ENCODE peak calls at places on chromosome 11, in ten cellular contexts. E is BE2C, J is psoas muscle, V is left lung, G is body of pancreas, D is transverse colon, M is heart left ventricle, N is tibial artery, I is IMR-90, C is tibial nerve. Y is an unnamed sample. For H3K9me3, the result is how much of the 10 kb centered on the place peaks cover.

GRCh38 chr11:101126551-101127347 is 2.9 kb downstream of the PGR start:
- DNase-seq in E (no peak), J (peak), V (no peak), G (no peak), D (no peak), M (peak), N (peak), I (no peak), C (peak), Y (peak)

GRCh38 chr11:123363556-123363955 is 66.5 kb upstream of the GRAMD1B start:
- DNase-seq in E (no peak), J (no peak), V (no peak), G (no peak), D (no peak), M (peak), N (no peak), I (no peak), C (no peak), Y (no peak)

GRCh38 chr11:13168281-13168680 is 109.3 kb upstream of the BMAL1 start:
- DNase-seq in E (no peak), J (no peak), V (no peak), G (no peak), D (no peak), M (no peak), N (no peak), I (no peak), C (no peak), Y (no peak)

GRCh38 chr11:26333906-26334305 is 2.0 kb downstream of the ANO3 start:
- DNase-seq in E (no peak), J (no peak), V (no peak), G (no peak), D (no peak), M (no peak), N (no peak), I (no peak), C (no peak), Y (no peak)

GRCh38 chr11:75164318-75164827 is 13.5 kb downstream of the SLCO2B1 start:
- DNase-seq in E (no peak), J (no peak), V (no peak), G (no peak), D (no peak), M (no peak), N (no peak), I (no peak), C (peak), Y (no peak)

GRCh38 chr11:8039530-8040260 is 41.3 kb upstream of the TUB start:
- DNase-seq in E (no peak), J (no peak), V (no peak), G (no peak), D (no peak), M (no peak), N (no peak), I (no peak), C (no peak), Y (no peak)

GRCh38 chr11:30983810-30984441 is 385.6 kb downstream of the DCDC1 start:
- DNase-seq in E (no peak), J (no peak), V (no peak), G (no peak), D (no peak), M (no peak), N (no peak), I (no peak), C (no peak), Y (no peak)

GRCh38 chr11:77159219-77159936 is 31.3 kb downstream of the MYO7A start:
- DNase-seq in E (no peak), J (no peak), V (peak), G (no peak), D (no peak), M (no peak), N (no peak), I (no peak), C (no peak), Y (no peak)

GRCh38 chr11:62601114-62601363 is 626 bp downstream of the MTA2 start:
- DNase-seq in E (no peak), J (peak), V (no peak), G (peak), D (peak), M (peak), N (peak), I (no peak), C (no peak), Y (no peak)

GRCh38 chr11:17351171-17351509 is 460 bp upstream of the NCR3LG1 start:
- DNase-seq in E (no peak), J (no peak), V (no peak), G (no peak), D (no peak), M (no peak), N (no peak), I (no peak), C (no peak), Y (no peak)

GRCh38 chr11:17353228-17354021 is 1.8 kb downstream of the NCR3LG1 start:
- DNase-seq in E (peak), J (peak), V (peak), G (peak), D (peak), M (peak), N (peak), I (peak), C (no peak), Y (peak)

GRCh38 chr11:17352925-17353227 is 1.3 kb downstream of the NCR3LG1 start:
- DNase-seq in E (no peak), J (peak), V (peak), G (peak), D (peak), M (peak), N (no peak), I (peak), C (no peak), Y (peak)

GRCh38 chr11:17350455-17351170 is 987 bp upstream of the NCR3LG1 start:
- DNase-seq in E (no peak), J (no peak), V (no peak), G (no peak), D (no peak), M (no peak), N (no peak), I (no peak), C (no peak), Y (no peak)

DNA sequence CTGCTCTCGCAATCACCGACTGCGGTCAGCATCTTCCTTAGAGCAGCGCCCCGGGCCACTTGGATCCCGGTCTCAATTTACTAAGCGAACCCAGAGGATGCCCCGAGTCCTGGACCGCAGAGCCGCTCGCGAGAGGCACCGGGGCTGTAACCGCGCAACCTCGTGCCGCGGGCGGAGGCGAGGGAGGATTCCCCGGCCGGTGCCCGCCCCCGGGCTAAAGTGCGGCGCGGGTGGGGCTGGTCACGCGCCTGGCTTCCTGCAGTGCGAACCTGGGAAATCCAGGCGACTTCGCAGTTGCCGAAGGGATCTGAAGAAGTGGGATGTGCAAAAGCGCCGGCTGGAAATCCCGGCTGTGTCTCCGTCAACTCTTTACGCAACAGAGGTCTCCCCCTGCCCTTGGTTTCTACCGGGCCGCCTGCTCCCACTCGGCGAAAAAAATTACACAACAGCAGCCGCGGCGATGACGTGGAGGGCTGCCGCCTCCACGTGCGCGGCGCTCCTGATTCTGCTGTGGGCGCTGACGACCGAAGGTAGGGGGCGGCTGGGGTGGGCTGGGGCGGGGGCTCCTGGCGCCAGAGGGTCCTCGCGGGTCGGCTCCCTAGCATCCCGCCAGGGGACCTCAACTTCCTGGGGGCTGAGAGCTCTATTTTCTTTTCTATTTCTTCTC is at the start of gene NCR3LG1:
- DNase-seq in E (peak), J (peak), V (peak), G (peak), D (peak), M (peak), N (peak), I (peak), C (peak), Y (peak)
- TF ChIP-seq CTCF in E (no peak), J (no peak), V (no peak), G (no peak), D (no peak), M (no peak), N (no peak), I (no peak), C (no peak), Y (no peak)

GRCh38 chr11:67033661-67034166 is 10.8 kb downstream of the SYT12 start:
- DNase-seq in E (no peak), J (no peak), V (no peak), G (no peak), D (no peak), M (no peak), N (no peak), I (peak), C (no peak), Y (peak)
- H3K9me3 ChIP-seq in E (under half), J (under half), V (under half), G (under half), D (under half), M (under half), N (under half), I (under half), C (under half), Y (under half)

GRCh38 chr11:109426442-109426841 is 4.5 kb downstream of the C11orf87 start:
- DNase-seq in E (no peak), J (no peak), V (no peak), G (no peak), D (no peak), M (no peak), N (no peak), I (no peak), C (no peak), Y (no peak)
- TF ChIP-seq CTCF in E (peak), J (no peak), V (no peak), G (no peak), D (no peak), M (peak), N (no peak), I (peak), C (no peak), Y (no peak)

GRCh38 chr11:2625183-2625582 is 74.6 kb downstream of the KCNQ1OT1 start:
- DNase-seq in E (no peak), J (no peak), V (no peak), G (no peak), D (no peak), M (no peak), N (no peak), I (peak), C (no peak), Y (no peak)
- H3K9me3 ChIP-seq in E (under half), J (under half), V (under half), G (under half), D (under half), M (under half), N (under half), I (under half), C (under half), Y (under half)

GRCh38 chr11:65423516-65424199 is 1.1 kb downstream of the NEAT1 start:
- DNase-seq in E (no peak), J (no peak), V (no peak), G (peak), D (peak), M (peak), N (peak), I (peak), C (peak), Y (no peak)

GRCh38 chr11:65420506-65421203 is 1.9 kb upstream of the NEAT1 start:
- DNase-seq in E (no peak), J (no peak), V (no peak), G (peak), D (peak), M (no peak), N (no peak), I (no peak), C (no peak), Y (peak)

GRCh38 chr11:65422633-65423515 is at the start of gene NEAT1:
- DNase-seq in E (peak), J (peak), V (peak), G (peak), D (peak), M (peak), N (peak), I (peak), C (peak), Y (peak)

GRCh38 chr11:65421204-65422103 is 1.1 kb upstream of the NEAT1 start:
- DNase-seq in E (peak), J (peak), V (peak), G (peak), D (peak), M (peak), N (peak), I (peak), C (peak), Y (peak)

GRCh38 chr11:65422104-65422632 is 430 bp upstream of the NEAT1 start:
- DNase-seq in E (peak), J (peak), V (peak), G (peak), D (peak), M (peak), N (peak), I (peak), C (peak), Y (peak)
- TF ChIP-seq CTCF in E (no peak), J (no peak), V (no peak), G (no peak), D (no peak), M (no peak), N (no peak), I (no peak), C (no peak), Y (no peak)

GRCh38 chr11:120019191-120019590 is 118.7 kb downstream of the TRIM29 start:
- DNase-seq in E (no peak), J (no peak), V (no peak), G (no peak), D (no peak), M (no peak), N (no peak), I (no peak), C (no peak), Y (no peak)
- H3K9me3 ChIP-seq in E (under half), J (under half), V (under half), G (under half), D (under half), M (under half), N (under half), I (under half), C (under half), Y (under half)

GRCh38 chr11:68018730-68019190 is 8.6 kb downstream of the ALDH3B1 start:
- DNase-seq in E (no peak), J (no peak), V (peak), G (no peak), D (no peak), M (no peak), N (no peak), I (no peak), C (no peak), Y (no peak)

GRCh38 chr11:68019486-68019885 is 9.4 kb downstream of the ALDH3B1 start:
- DNase-seq in E (no peak), J (no peak), V (no peak), G (no peak), D (no peak), M (no peak), N (no peak), I (no peak), C (no peak), Y (no peak)

GRCh38 chr11:68021167-68021787 is 9.2 kb upstream of the NDUFS8 start:
- DNase-seq in E (no peak), J (no peak), V (peak), G (peak), D (peak), M (no peak), N (no peak), I (no peak), C (no peak), Y (no peak)

GRCh38 chr11:68022531-68022930 is 8.0 kb upstream of the NDUFS8 start:
- DNase-seq in E (no peak), J (no peak), V (peak), G (no peak), D (no peak), M (no peak), N (no peak), I (no peak), C (no peak), Y (no peak)

GRCh38 chr11:68020575-68020974 is 9.9 kb upstream of the NDUFS8 start:
- DNase-seq in E (peak), J (no peak), V (peak), G (no peak), D (no peak), M (no peak), N (no peak), I (peak), C (no peak), Y (no peak)
- TF ChIP-seq CTCF in E (peak), J (no peak), V (no peak), G (peak), D (no peak), M (peak), N (no peak), I (peak), C (no peak), Y (no peak)